ENCODE peak calls at places on chromosomes 1 and 21, in ten cellular contexts. B is stimulated activated CD4-positive, alpha-beta T cell treated with anti-CD3 and anti-CD28 coated beads, Interleukin-1b, Interleukin-23, amount 100 ng/mL, for 24 hours; C is NCI-H2171; R is pancreas; I is dorsolateral prefrontal cortex; Y is fibroblast of pulmonary artery; G is germinal center; Z is heart left ventricle; A is NCI-H1092; T is upper lobe of right lung. J is an unnamed sample.
A peak's percentile ranks its signal among the peaks of the same experiment; 100 is the strongest.

GRCh38 chr1:9714257-9714718 is 62.8 kb downstream of the PIK3CD start:
- DNase-seq in B (no peak), C (no peak), R (no peak), I (no peak), Y (no peak), G (peak; percentile 67), Z (no peak), A (no peak), T (no peak), J (no peak)

GRCh38 chr1:22142315-22143064 is 407 bp downstream of the WNT4 start:
- DNase-seq in B (no peak), C (peak; percentile 29), R (no peak), I (no peak), Y (no peak), G (peak; percentile 28), Z (no peak), A (no peak), T (no peak), J (peak; percentile 54)

GRCh38 chr21:38918629-38919346 is 113.1 kb downstream of the ETS2 start:
- DNase-seq in B (no peak), C (no peak), R (no peak), I (no peak), Y (no peak), G (no peak), Z (no peak), A (no peak), T (no peak), J (peak; percentile 40)

GRCh38 chr1:161071886-161072371 is 2.2 kb upstream of the ARHGAP30 start:
- DNase-seq in B (peak; percentile 24), C (no peak), R (peak; percentile 70), I (peak; percentile 37), Y (peak; percentile 60), G (peak; percentile 62), Z (peak; percentile 77), A (peak; percentile 4), T (peak; percentile 83), J (peak; percentile 74)

GRCh38 chr1:238690415-238690814 is 696.0 kb upstream of the CHRM3 start:
- DNase-seq in B (no peak), C (no peak), R (no peak), I (no peak), Y (peak; percentile 49), G (no peak), Z (no peak), A (no peak), T (no peak), J (no peak)

GRCh38 chr1:27539901-27540861 is 50.2 kb upstream of the WASF2 start:
- DNase-seq in B (no peak), C (no peak), R (no peak), I (no peak), Y (peak; percentile 53), G (no peak), Z (no peak), A (no peak), T (no peak), J (no peak)

GRCh38 chr1:6205849-6206845 is at the start of gene RNF207:
- DNase-seq in B (peak; percentile 52), C (no peak), R (peak; percentile 68), I (no peak), Y (peak; percentile 63), G (no peak), Z (peak; percentile 80), A (no peak), T (peak; percentile 88), J (peak; percentile 91)

GRCh38 chr1:203672354-203672753 is 45.7 kb downstream of the ATP2B4 start:
- DNase-seq in B (no peak), C (no peak), R (peak; percentile 64), I (peak; percentile 36), Y (peak; percentile 61), G (no peak), Z (peak; percentile 69), A (peak; percentile 37), T (no peak), J (peak; percentile 79)

GRCh38 chr21:31298618-31299269 is 45.3 kb downstream of the TIAM1 start:
- DNase-seq in B (no peak), C (no peak), R (no peak), I (no peak), Y (no peak), G (no peak), Z (no peak), A (no peak), T (no peak), J (no peak)

GRCh38 chr21:43939443-43940328 is 72.4 kb upstream of the TRAPPC10 start:
- DNase-seq in B (no peak), C (no peak), R (no peak), I (no peak), Y (no peak), G (no peak), Z (peak; percentile 53), A (no peak), T (no peak), J (no peak)

GRCh38 chr1:94927405-94928175 is 680 bp upstream of the CNN3 start:
- DNase-seq in B (no peak), C (no peak), R (peak; percentile 60), I (peak; percentile 66), Y (peak; percentile 58), G (no peak), Z (no peak), A (no peak), T (no peak), J (no peak)

GRCh38 chr21:26351661-26352060 is 181.1 kb upstream of the APP start:
- DNase-seq in B (no peak), C (no peak), R (no peak), I (no peak), Y (no peak), G (no peak), Z (no peak), A (no peak), T (no peak), J (no peak)

GRCh38 chr1:3603156-3603555 is 8.2 kb downstream of the MEGF6 start:
- DNase-seq in B (no peak), C (no peak), R (no peak), I (no peak), Y (no peak), G (no peak), Z (no peak), A (no peak), T (no peak), J (no peak)

GRCh38 chr1:230977781-230978490 is 725 bp downstream of the TTC13 start:
- DNase-seq in B (no peak), C (peak; percentile 72), R (peak; percentile 40), I (peak; percentile 12), Y (peak; percentile 8), G (peak; percentile 32), Z (peak; percentile 67), A (peak; percentile 56), T (peak; percentile 74), J (peak; percentile 73)

GRCh38 chr1:15056515-15057285 is 96.8 kb upstream of the TMEM51 start:
- DNase-seq in B (no peak), C (no peak), R (no peak), I (no peak), Y (peak; percentile 31), G (no peak), Z (no peak), A (no peak), T (no peak), J (no peak)

GRCh38 chr1:8390707-8391106 is 72.8 kb downstream of the SLC45A1 start:
- DNase-seq in B (no peak), C (no peak), R (no peak), I (no peak), Y (no peak), G (no peak), Z (no peak), A (no peak), T (no peak), J (no peak)

GRCh38 chr1:152110860-152111514 is 4.3 kb downstream of the TCHH start:
- DNase-seq in B (no peak), C (peak; percentile 50), R (peak; percentile 18), I (peak; percentile 9), Y (peak; percentile 48), G (peak; percentile 26), Z (peak; percentile 68), A (peak; percentile 12), T (peak; percentile 67), J (peak; percentile 41)

GRCh38 chr1:162151900-162152829 is 82.7 kb downstream of the NOS1AP start:
- DNase-seq in B (no peak), C (peak; percentile 40), R (no peak), I (no peak), Y (peak; percentile 60), G (no peak), Z (no peak), A (no peak), T (no peak), J (peak; percentile 74)

GRCh38 chr1:41500781-41501518 is 16.5 kb upstream of the EDN2 start:
- DNase-seq in B (no peak), C (no peak), R (no peak), I (no peak), Y (no peak), G (no peak), Z (no peak), A (no peak), T (no peak), J (no peak)

GRCh38 chr1:8794605-8795004 is 22.8 kb downstream of the RERE start:
- DNase-seq in B (no peak), C (peak; percentile 41), R (no peak), I (no peak), Y (no peak), G (no peak), Z (no peak), A (no peak), T (no peak), J (no peak)

GRCh38 chr1:98516306-98516705 is 145.2 kb upstream of the SNX7 start:
- DNase-seq in B (no peak), C (no peak), R (no peak), I (no peak), Y (no peak), G (no peak), Z (no peak), A (no peak), T (no peak), J (no peak)

GRCh38 chr1:197471248-197472035 is 203.4 kb downstream of the CRB1 start:
- DNase-seq in B (no peak), C (peak; percentile 46), R (no peak), I (peak; percentile 42), Y (peak; percentile 67), G (no peak), Z (no peak), A (peak; percentile 44), T (no peak), J (no peak)

GRCh38 chr1:208526726-208527125 is 282.5 kb upstream of the PLXNA2 start:
- DNase-seq in B (no peak), C (no peak), R (no peak), I (no peak), Y (no peak), G (no peak), Z (no peak), A (no peak), T (no peak), J (no peak)

GRCh38 chr21:42141643-42142042 is 70.5 kb downstream of the UMODL1 start:
- DNase-seq in B (no peak), C (no peak), R (no peak), I (no peak), Y (no peak), G (no peak), Z (peak; percentile 53), A (no peak), T (no peak), J (no peak)

GRCh38 chr1:115748396-115749130 is 20.0 kb downstream of the CASQ2 start:
- DNase-seq in B (no peak), C (no peak), R (no peak), I (no peak), Y (peak; percentile 39), G (no peak), Z (no peak), A (no peak), T (no peak), J (peak; percentile 22)

GRCh38 chr1:69707103-69707502 is 139.4 kb downstream of the LRRC7 start:
- DNase-seq in B (no peak), C (no peak), R (no peak), I (peak; percentile 32), Y (no peak), G (no peak), Z (no peak), A (no peak), T (no peak), J (no peak)

GRCh38 chr1:28021064-28021463 is 61.3 kb downstream of the XKR8 start:
- DNase-seq in B (no peak), C (no peak), R (no peak), I (no peak), Y (peak; percentile 42), G (no peak), Z (no peak), A (no peak), T (no peak), J (no peak)

GRCh38 chr21:27189870-27190269 is 223.0 kb upstream of the ADAMTS5 start:
- DNase-seq in B (no peak), C (no peak), R (no peak), I (no peak), Y (no peak), G (no peak), Z (no peak), A (no peak), T (no peak), J (no peak)